ENCODE peak calls at places on chromosomes 3 and 15, in six cellular contexts. One of them, this sample, is unnamed.

GRCh38 chr15:101561584-101561906 is 72.0 kb upstream of the PCSK6 start:
- DNase-seq in T-helper 17 cell: no peak
- DNase-seq in cardiac fibroblast: no peak
- DNase-seq in heart right ventricle: no peak
- DNase-seq in CD4-positive, alpha-beta T cell: no peak
- DNase-seq in iPS-NIHi11: no peak
- DNase-seq in this sample: no peak

GRCh38 chr15:38197553-38197952 is 55.1 kb upstream of the SPRED1 start:
- DNase-seq in heart right ventricle: no peak
- DNase-seq in cardiac fibroblast: peak
- DNase-seq in T-helper 17 cell: no peak
- DNase-seq in iPS-NIHi11: no peak
- DNase-seq in CD4-positive, alpha-beta T cell: no peak
- DNase-seq in this sample: no peak

GRCh38 chr3:182735672-182736071 is 57.6 kb upstream of the ATP11B start:
- DNase-seq in iPS-NIHi11: no peak
- DNase-seq in CD4-positive, alpha-beta T cell: no peak
- DNase-seq in cardiac fibroblast: no peak
- DNase-seq in T-helper 17 cell: no peak
- DNase-seq in heart right ventricle: no peak
- DNase-seq in this sample: no peak

GRCh38 chr3:142013331-142013730 is 136.0 kb downstream of the TFDP2 start:
- DNase-seq in cardiac fibroblast: no peak
- DNase-seq in iPS-NIHi11: no peak
- DNase-seq in heart right ventricle: no peak
- DNase-seq in T-helper 17 cell: no peak
- DNase-seq in CD4-positive, alpha-beta T cell: no peak
- DNase-seq in this sample: no peak

GRCh38 chr15:88012711-88013110 is 243.8 kb downstream of the NTRK3 start:
- DNase-seq in heart right ventricle: no peak
- DNase-seq in CD4-positive, alpha-beta T cell: no peak
- DNase-seq in T-helper 17 cell: no peak
- DNase-seq in cardiac fibroblast: no peak
- DNase-seq in iPS-NIHi11: no peak
- DNase-seq in this sample: no peak

GRCh38 chr3:32106929-32107362 is 526 bp downstream of the GPD1L start:
- DNase-seq in heart right ventricle: peak
- DNase-seq in T-helper 17 cell: no peak
- DNase-seq in cardiac fibroblast: peak
- DNase-seq in CD4-positive, alpha-beta T cell: no peak
- DNase-seq in iPS-NIHi11: no peak
- DNase-seq in this sample: no peak

GRCh38 chr15:62472616-62473299 is 307.7 kb upstream of the C2CD4B start:
- DNase-seq in CD4-positive, alpha-beta T cell: no peak
- DNase-seq in cardiac fibroblast: no peak
- DNase-seq in T-helper 17 cell: no peak
- DNase-seq in iPS-NIHi11: peak
- DNase-seq in heart right ventricle: peak
- DNase-seq in this sample: no peak

GRCh38 chr3:174907027-174907426 is 47.9 kb downstream of the NAALADL2 start:
- DNase-seq in cardiac fibroblast: peak
- DNase-seq in CD4-positive, alpha-beta T cell: no peak
- DNase-seq in T-helper 17 cell: no peak
- DNase-seq in heart right ventricle: no peak
- DNase-seq in iPS-NIHi11: no peak
- DNase-seq in this sample: no peak

GRCh38 chr3:141887051-141887450 is 10.6 kb downstream of the ATP1B3 start:
- DNase-seq in heart right ventricle: no peak
- DNase-seq in T-helper 17 cell: no peak
- DNase-seq in iPS-NIHi11: no peak
- DNase-seq in cardiac fibroblast: no peak
- DNase-seq in CD4-positive, alpha-beta T cell: no peak
- DNase-seq in this sample: no peak

GRCh38 chr3:70736009-70736408 is 423.6 kb upstream of the MDFIC2 start:
- DNase-seq in CD4-positive, alpha-beta T cell: no peak
- DNase-seq in iPS-NIHi11: no peak
- DNase-seq in heart right ventricle: no peak
- DNase-seq in cardiac fibroblast: peak
- DNase-seq in T-helper 17 cell: no peak
- DNase-seq in this sample: no peak

This sample was measured in brain microvascular endothelial cell.